ENCODE peak calls at places on chromosomes 11 and 22, in seven cellular contexts. Y is spleen, H is heart right ventricle, S is right atrium auricular region, K is neural progenitor cell, T is right cardiac atrium, L is OCI-LY7. Q is an unnamed sample. For H3K9me3, the result is how much of the 10 kb centered on the place peaks cover.

GRCh38 chr11:62456630-62457029 is 37.8 kb downstream of the SCGB1A1 start:
- DNase-seq in Y (no peak), H (no peak), S (no peak), K (no peak), T (no peak), L (no peak), Q (no peak)

GRCh38 chr11:85752890-85753581 is 57.9 kb downstream of the SYTL2 start:
- DNase-seq in Y (peak), H (no peak), S (no peak), K (no peak), T (no peak), L (no peak), Q (peak)

GRCh38 chr22:42932857-42933782 is 76.0 kb upstream of the ARFGAP3 start:
- DNase-seq in Y (peak), H (peak), S (no peak), K (no peak), T (no peak), L (peak), Q (no peak)

GRCh38 chr11:14625804-14626203 is 17.8 kb upstream of the PDE3B start:
- DNase-seq in Y (no peak), H (no peak), S (no peak), K (no peak), T (no peak), L (peak), Q (no peak)

GRCh38 chr11:34379081-34379480 is 21.3 kb upstream of the ABTB2 start:
- DNase-seq in Y (no peak), H (no peak), S (no peak), K (no peak), T (no peak), L (no peak), Q (no peak)

GRCh38 chr11:71998649-71999310 is at the start of gene IL18BP:
- DNase-seq in Y (peak), H (peak), S (no peak), K (no peak), T (peak), L (peak), Q (peak)

GRCh38 chr22:28021116-28021997 is 102.3 kb upstream of the PITPNB start:
- DNase-seq in Y (peak), H (peak), S (peak), K (no peak), T (no peak), L (no peak), Q (no peak)

GRCh38 chr22:22111267-22111751 is 128.7 kb upstream of the TOP3B start:
- DNase-seq in Y (no peak), H (no peak), S (no peak), K (no peak), T (no peak), L (peak), Q (no peak)

GRCh38 chr11:5689551-5689983 is at the start of gene TRIM22:
- DNase-seq in Y (no peak), H (peak), S (no peak), K (peak), T (no peak), L (peak), Q (peak)

GRCh38 chr11:16805942-16806341 is 67.5 kb downstream of the C11orf58 start:
- DNase-seq in Y (no peak), H (no peak), S (no peak), K (no peak), T (no peak), L (no peak), Q (no peak)

GRCh38 chr22:19818264-19819208 is 36.1 kb downstream of the GNB1L start:
- DNase-seq in Y (no peak), H (no peak), S (peak), K (no peak), T (no peak), L (peak), Q (no peak)

GRCh38 chr11:133019545-133019944 is 512.8 kb downstream of the OPCML start:
- DNase-seq in Y (no peak), H (no peak), S (no peak), K (no peak), T (no peak), L (no peak), Q (no peak)

GRCh38 chr22:40524392-40525249 is 111.9 kb downstream of the MRTFA start:
- DNase-seq in Y (no peak), H (no peak), S (no peak), K (no peak), T (no peak), L (peak), Q (no peak)

GRCh38 chr11:26522912-26523610 is 49.0 kb downstream of the MUC15 start:
- DNase-seq in Y (no peak), H (no peak), S (no peak), K (peak), T (no peak), L (peak), Q (no peak)

GRCh38 chr11:87366766-87367405 is 329.2 kb downstream of the TMEM135 start:
- DNase-seq in Y (no peak), H (no peak), S (no peak), K (no peak), T (no peak), L (no peak), Q (no peak)

GRCh38 chr22:47202819-47203553 is 440.5 kb downstream of the TBC1D22A start:
- DNase-seq in Y (peak), H (no peak), S (peak), K (no peak), T (no peak), L (no peak), Q (no peak)
- H3K9me3 ChIP-seq in Y (under half), H (under half), S (under half), K (under half), T (under half), L (under half), Q (under half)

DNA sequence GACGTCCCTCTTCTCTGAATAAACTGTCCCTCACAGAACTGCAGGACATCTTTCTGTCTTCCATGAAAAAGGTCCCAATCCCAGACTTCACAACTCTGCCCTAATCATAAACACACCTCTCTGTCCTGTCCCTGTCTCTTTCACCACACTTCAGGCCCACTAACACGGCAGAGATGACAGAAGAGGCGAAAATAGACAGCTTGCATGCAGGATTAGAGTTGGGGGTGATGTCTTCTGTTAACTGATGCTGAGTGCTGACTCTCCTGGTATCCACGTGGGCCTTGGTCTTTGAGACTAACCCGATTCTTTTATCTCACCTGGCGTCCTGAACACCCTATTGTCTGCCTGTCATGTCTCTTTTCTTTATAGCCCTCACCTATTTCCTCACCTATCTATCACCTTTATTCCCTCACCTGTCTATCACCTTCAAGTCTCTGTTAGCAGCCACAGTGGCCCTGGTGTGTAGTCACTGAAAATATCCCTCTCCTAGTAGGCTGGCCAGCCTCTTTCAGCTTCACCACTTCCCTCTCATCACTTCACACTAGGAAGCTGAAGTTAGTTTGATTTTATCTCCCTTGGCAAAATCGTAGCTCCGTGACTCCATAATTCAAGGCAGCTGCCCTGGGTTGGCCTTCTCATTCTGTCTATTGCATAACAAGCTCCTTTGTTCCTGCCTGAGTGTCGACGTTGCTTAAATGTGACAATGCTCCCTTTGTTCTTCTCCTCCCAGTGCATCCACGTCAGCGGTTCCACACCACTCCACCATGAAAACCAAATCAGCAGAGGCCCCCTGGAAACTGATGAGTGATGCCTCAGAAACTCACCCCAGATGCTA is 30.6 kb upstream of the DRD2 start:
- DNase-seq in Y (no peak), H (no peak), S (peak), K (peak), T (no peak), L (no peak), Q (no peak)
- H3K27ac ChIP-seq in Y (no peak), H (no peak), S (no peak), K (no peak), T (no peak), L (no peak), Q (no peak)

DNA sequence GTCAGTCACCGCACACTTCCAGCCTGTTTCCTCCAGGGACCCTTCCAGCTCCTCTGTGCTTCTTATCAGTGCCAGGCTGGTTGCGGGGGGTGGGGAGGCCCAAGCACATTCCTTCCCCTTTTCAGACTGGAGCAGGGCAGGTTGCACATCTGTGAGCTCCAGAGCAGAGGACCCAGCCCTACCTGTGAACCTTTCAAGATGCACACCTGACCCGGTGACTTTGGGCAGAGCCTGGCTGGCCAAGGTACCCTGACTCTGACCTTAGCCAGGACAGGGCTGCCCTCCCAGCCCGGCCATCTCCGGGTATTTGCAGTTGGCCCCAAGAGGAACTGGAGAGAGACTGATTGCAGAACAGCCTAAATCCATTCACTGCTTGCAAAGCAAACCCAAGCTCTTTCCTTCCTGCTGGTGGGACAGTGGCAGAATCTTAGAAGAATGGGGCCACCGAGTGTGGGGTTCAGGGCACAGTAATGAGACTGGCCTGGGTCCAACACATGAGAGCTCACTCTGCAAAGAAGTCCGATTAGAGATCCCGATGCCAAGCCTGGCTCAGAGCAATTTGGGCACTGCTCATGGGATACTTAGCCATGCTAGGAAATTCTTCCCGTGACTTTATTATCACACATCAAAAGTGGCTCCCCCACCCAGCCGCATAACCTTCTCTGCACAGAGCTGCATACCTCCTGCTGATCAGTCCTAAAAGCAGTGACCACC is 64.7 kb upstream of the CCND1 start:
- DNase-seq in Y (no peak), H (no peak), S (no peak), K (no peak), T (no peak), L (no peak), Q (no peak)
- H3K9me3 ChIP-seq in Y (under half), H (under half), S (under half), K (under half), T (under half), L (under half), Q (under half)

GRCh38 chr11:130995266-130995665 is 79.0 kb upstream of the SNX19 start:
- DNase-seq in Y (no peak), H (no peak), S (no peak), K (no peak), T (no peak), L (no peak), Q (no peak)
- H3K27ac ChIP-seq in Y (no peak), H (no peak), S (no peak), K (no peak), T (no peak), L (no peak), Q (no peak)

Q was measured in CD4-positive, alpha-beta T cell.